ENCODE peak calls at places on chromosomes 16 and 17, in six cellular contexts. Y, O, V, U, A and X are unnamed samples.

GRCh38 chr17:948284-948852 is 31.2 kb downstream of the NXN start:
- DNase-seq in Y (no peak), O (no peak), V (no peak), U (peak; percentile 41), A (no peak), X (peak; percentile 62)

GRCh38 chr17:17041018-17041521 is 1.2 kb upstream of the MPRIP start:
- DNase-seq in Y (no peak), O (peak; percentile 39), V (no peak), U (peak; percentile 55), A (peak; percentile 61), X (peak; percentile 79)

GRCh38 chr17:77061711-77062110 is 79.1 kb upstream of the SEC14L1 start:
- DNase-seq in Y (no peak), O (no peak), V (no peak), U (no peak), A (peak; percentile 30), X (no peak)

GRCh38 chr17:4691686-4692085 is 12.3 kb downstream of the PELP1 start:
- DNase-seq in Y (no peak), O (no peak), V (no peak), U (no peak), A (no peak), X (no peak)

GRCh38 chr17:44628234-44629188 is 27.8 kb upstream of the MEIOC start:
- DNase-seq in Y (peak; percentile 89), O (no peak), V (peak; percentile 38), U (no peak), A (peak; percentile 86), X (peak; percentile 86)

GRCh38 chr17:6455321-6455705 is 11.1 kb downstream of the PIMREG start:
- DNase-seq in Y (no peak), O (no peak), V (no peak), U (no peak), A (no peak), X (peak; percentile 57)

GRCh38 chr16:25707553-25707952 is 15.8 kb downstream of the HS3ST4 start:
- DNase-seq in Y (no peak), O (no peak), V (no peak), U (no peak), A (no peak), X (no peak)

GRCh38 chr17:62821213-62822079 is 13.3 kb upstream of the MARCHF10 start:
- DNase-seq in Y (no peak), O (no peak), V (no peak), U (no peak), A (no peak), X (no peak)

GRCh38 chr16:11996433-11997174 is 20.1 kb downstream of the SNX29 start:
- DNase-seq in Y (no peak), O (no peak), V (no peak), U (no peak), A (no peak), X (no peak)

GRCh38 chr16:80210787-80211186 is 330.0 kb upstream of the DYNLRB2 start:
- DNase-seq in Y (no peak), O (no peak), V (no peak), U (no peak), A (no peak), X (no peak)

GRCh38 chr17:57744195-57745170 is 616 bp downstream of the CCDC182 start:
- DNase-seq in Y (no peak), O (no peak), V (no peak), U (no peak), A (no peak), X (no peak)

GRCh38 chr17:41335747-41336146 is 14.9 kb downstream of the KRT33A start:
- DNase-seq in Y (no peak), O (no peak), V (no peak), U (no peak), A (no peak), X (no peak)

GRCh38 chr17:74745548-74746177 is 2.8 kb upstream of the NHERF1 start:
- DNase-seq in Y (no peak), O (no peak), V (no peak), U (no peak), A (no peak), X (no peak)

GRCh38 chr17:35747540-35748017 is 5.5 kb downstream of the GAS2L2 start:
- DNase-seq in Y (peak; percentile 88), O (peak; percentile 82), V (peak; percentile 64), U (peak; percentile 73), A (peak; percentile 84), X (peak; percentile 84)

GRCh38 chr16:54687043-54687655 is 243.5 kb upstream of the IRX5 start:
- DNase-seq in Y (no peak), O (no peak), V (no peak), U (no peak), A (no peak), X (no peak)

GRCh38 chr16:3960049-3960809 is 79.7 kb upstream of the CREBBP start:
- DNase-seq in Y (no peak), O (peak; percentile 32), V (no peak), U (no peak), A (no peak), X (no peak)

GRCh38 chr17:57538730-57539456 is 206.2 kb downstream of the CCDC182 start:
- DNase-seq in Y (no peak), O (no peak), V (no peak), U (no peak), A (no peak), X (no peak)

GRCh38 chr17:60036796-60037677 is 41.7 kb downstream of the HEATR6 start:
- DNase-seq in Y (peak; percentile 77), O (peak; percentile 80), V (peak; percentile 63), U (peak; percentile 62), A (peak; percentile 80), X (peak; percentile 80)

GRCh38 chr16:75494696-75495601 is at the start of gene CHST6:
- DNase-seq in Y (no peak), O (peak; percentile 47), V (no peak), U (no peak), A (no peak), X (peak; percentile 38)

GRCh38 chr16:71344315-71344905 is 14.1 kb upstream of the CALB2 start:
- DNase-seq in Y (no peak), O (no peak), V (no peak), U (no peak), A (no peak), X (no peak)

GRCh38 chr17:8149419-8150193 is 2.6 kb downstream of the PER1 start:
- DNase-seq in Y (no peak), O (no peak), V (no peak), U (no peak), A (no peak), X (no peak)

GRCh38 chr17:28363776-28364650 is 986 bp downstream of the SEBOX start:
- DNase-seq in Y (no peak), O (no peak), V (no peak), U (no peak), A (no peak), X (no peak)

GRCh38 chr17:35224436-35224835 is 18.4 kb upstream of the SLFN5 start:
- DNase-seq in Y (no peak), O (no peak), V (no peak), U (no peak), A (no peak), X (no peak)

GRCh38 chr16:56643080-56643778 is 4.8 kb downstream of the MT1A start:
- DNase-seq in Y (peak; percentile 75), O (peak; percentile 78), V (no peak), U (peak; percentile 38), A (peak; percentile 69), X (peak; percentile 36)

GRCh38 chr16:3766177-3766576 is 48.9 kb upstream of the TRAP1 start:
- DNase-seq in Y (no peak), O (no peak), V (no peak), U (no peak), A (no peak), X (no peak)

GRCh38 chr17:1769826-1770477 is 8.1 kb downstream of the SERPINF1 start:
- DNase-seq in Y (no peak), O (peak; percentile 12), V (no peak), U (no peak), A (no peak), X (peak; percentile 33)

GRCh38 chr17:77645441-77646430 is 312.8 kb upstream of the TNRC6C start:
- DNase-seq in Y (no peak), O (peak; percentile 89), V (no peak), U (peak; percentile 44), A (no peak), X (no peak)

GRCh38 chr16:1770328-1771071 is 843 bp downstream of the NME3 start:
- DNase-seq in Y (peak; percentile 83), O (no peak), V (no peak), U (peak; percentile 51), A (peak; percentile 84), X (peak; percentile 72)

GRCh38 chr16:84041421-84041820 is 1.2 kb downstream of the SLC38A8 start:
- DNase-seq in Y (no peak), O (no peak), V (no peak), U (no peak), A (no peak), X (no peak)